ENCODE peak calls at places on chromosomes 4 and X, in five cellular contexts. One of them, this sample, is unnamed.
A peak's percentile ranks its signal among the peaks of the same experiment; 100 is the strongest.

GRCh38 chr4:138414202-138414601 is 172.1 kb upstream of the SLC7A11 start:
- DNase-seq in AG09309: no peak
- DNase-seq in epithelial cell of esophagus: no peak
- DNase-seq in choroid plexus epithelial cell: peak; percentile 32
- DNase-seq in fibroblast of pulmonary artery: no peak
- DNase-seq in this sample: no peak

GRCh38 chrX:154733072-154733425 is 17.8 kb downstream of the GAB3 start:
- DNase-seq in epithelial cell of esophagus: peak; percentile 27
- DNase-seq in choroid plexus epithelial cell: no peak
- DNase-seq in fibroblast of pulmonary artery: no peak
- DNase-seq in AG09309: no peak
- DNase-seq in this sample: no peak

GRCh38 chr4:39759569-39759968 is 61.6 kb downstream of the UBE2K start:
- DNase-seq in choroid plexus epithelial cell: no peak
- DNase-seq in fibroblast of pulmonary artery: no peak
- DNase-seq in AG09309: no peak
- DNase-seq in epithelial cell of esophagus: peak; percentile 53
- DNase-seq in this sample: no peak

GRCh38 chrX:17415242-17415815 is 40.3 kb downstream of the NHS start:
- DNase-seq in choroid plexus epithelial cell: no peak
- DNase-seq in AG09309: no peak
- DNase-seq in epithelial cell of esophagus: no peak
- DNase-seq in fibroblast of pulmonary artery: no peak
- DNase-seq in this sample: no peak

GRCh38 chr4:10639100-10639499 is 45.5 kb downstream of the CLNK start:
- DNase-seq in fibroblast of pulmonary artery: no peak
- DNase-seq in epithelial cell of esophagus: peak; percentile 82
- DNase-seq in choroid plexus epithelial cell: no peak
- DNase-seq in AG09309: no peak
- DNase-seq in this sample: no peak

GRCh38 chr4:30968926-30969325 is 248.8 kb downstream of the PCDH7 start:
- DNase-seq in epithelial cell of esophagus: no peak
- DNase-seq in AG09309: no peak
- DNase-seq in choroid plexus epithelial cell: no peak
- DNase-seq in fibroblast of pulmonary artery: no peak
- DNase-seq in this sample: no peak

GRCh38 chrX:152945021-152945979 is 47.4 kb downstream of the ZNF185 start:
- DNase-seq in choroid plexus epithelial cell: no peak
- DNase-seq in fibroblast of pulmonary artery: no peak
- DNase-seq in AG09309: no peak
- DNase-seq in epithelial cell of esophagus: no peak
- DNase-seq in this sample: no peak

GRCh38 chrX:35016051-35016450 is 73.5 kb downstream of the FAM47B start:
- DNase-seq in epithelial cell of esophagus: no peak
- DNase-seq in choroid plexus epithelial cell: peak; percentile 7
- DNase-seq in fibroblast of pulmonary artery: no peak
- DNase-seq in AG09309: no peak
- DNase-seq in this sample: no peak

GRCh38 chr4:25702848-25703247 is 47.2 kb downstream of the SLC34A2 start:
- DNase-seq in AG09309: peak; percentile 43
- DNase-seq in fibroblast of pulmonary artery: peak; percentile 72
- DNase-seq in epithelial cell of esophagus: no peak
- DNase-seq in choroid plexus epithelial cell: peak; percentile 76
- DNase-seq in this sample: no peak

GRCh38 chr4:3045500-3045850 is 28.9 kb downstream of the HTT-AS start:
- DNase-seq in epithelial cell of esophagus: no peak
- DNase-seq in fibroblast of pulmonary artery: peak; percentile 65
- DNase-seq in choroid plexus epithelial cell: peak; percentile 85
- DNase-seq in AG09309: peak; percentile 74
- DNase-seq in this sample: no peak

GRCh38 chr4:72525938-72526337 is 43.1 kb downstream of the ADAMTS3 start:
- DNase-seq in choroid plexus epithelial cell: peak; percentile 89
- DNase-seq in epithelial cell of esophagus: no peak
- DNase-seq in fibroblast of pulmonary artery: peak; percentile 93
- DNase-seq in AG09309: peak; percentile 20
- DNase-seq in this sample: no peak
- TF ChIP-seq CTCF in choroid plexus epithelial cell: no peak
- TF ChIP-seq CTCF in epithelial cell of esophagus: no peak
- TF ChIP-seq CTCF in fibroblast of pulmonary artery: no peak
- TF ChIP-seq CTCF in AG09309: no peak
- TF ChIP-seq CTCF in this sample: no peak

GRCh38 chrX:39008554-39008953 is 207.3 kb downstream of the MID1IP1 start:
- DNase-seq in choroid plexus epithelial cell: no peak
- DNase-seq in fibroblast of pulmonary artery: no peak
- DNase-seq in AG09309: no peak
- DNase-seq in epithelial cell of esophagus: peak; percentile 26
- DNase-seq in this sample: no peak
- TF ChIP-seq CTCF in choroid plexus epithelial cell: no peak
- TF ChIP-seq CTCF in fibroblast of pulmonary artery: no peak
- TF ChIP-seq CTCF in AG09309: no peak
- TF ChIP-seq CTCF in epithelial cell of esophagus: no peak
- TF ChIP-seq CTCF in this sample: no peak

DNA sequence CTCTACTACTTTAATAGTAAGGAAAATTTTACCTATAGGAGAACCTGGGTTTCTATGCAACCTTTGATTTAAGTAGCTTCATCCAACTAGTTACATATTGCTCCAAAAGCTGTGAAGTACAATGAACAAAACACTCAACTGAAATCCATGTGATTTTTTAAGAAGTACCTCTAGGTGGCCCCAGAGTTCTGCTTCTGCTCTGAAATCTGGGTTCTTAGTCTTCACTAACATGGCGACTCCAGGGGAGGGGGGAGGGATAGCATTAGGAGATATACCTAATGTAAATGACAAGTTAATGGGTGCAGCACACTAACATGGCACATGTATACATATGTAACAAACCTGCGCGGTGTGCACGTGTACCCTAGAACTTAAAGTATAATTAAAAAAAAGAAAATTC is 73.4 kb upstream of the MAGEB2 start:
- DNase-seq in choroid plexus epithelial cell: peak; percentile 74
- DNase-seq in fibroblast of pulmonary artery: peak; percentile 58
- DNase-seq in AG09309: no peak
- DNase-seq in epithelial cell of esophagus: peak; percentile 36
- DNase-seq in this sample: peak; percentile 44
- TF ChIP-seq CTCF in choroid plexus epithelial cell: peak; percentile 54
- TF ChIP-seq CTCF in fibroblast of pulmonary artery: peak; percentile 40
- TF ChIP-seq CTCF in AG09309: peak; percentile 7
- TF ChIP-seq CTCF in epithelial cell of esophagus: peak; percentile 25
- TF ChIP-seq CTCF in this sample: peak; percentile 52

GRCh38 chrX:107825698-107826285 is at the start of gene MID2:
- DNase-seq in epithelial cell of esophagus: peak; percentile 78
- DNase-seq in fibroblast of pulmonary artery: peak; percentile 43
- DNase-seq in AG09309: no peak
- DNase-seq in choroid plexus epithelial cell: peak; percentile 58
- DNase-seq in this sample: peak; percentile 16

GRCh38 chrX:107829880-107830279 is 4.2 kb downstream of the MID2 start:
- DNase-seq in fibroblast of pulmonary artery: no peak
- DNase-seq in choroid plexus epithelial cell: no peak
- DNase-seq in AG09309: no peak
- DNase-seq in epithelial cell of esophagus: no peak
- DNase-seq in this sample: no peak

GRCh38 chrX:107826286-107827136 is 845 bp downstream of the MID2 start:
- DNase-seq in AG09309: no peak
- DNase-seq in fibroblast of pulmonary artery: peak; percentile 66
- DNase-seq in choroid plexus epithelial cell: peak; percentile 56
- DNase-seq in epithelial cell of esophagus: peak; percentile 33
- DNase-seq in this sample: peak; percentile 31

GRCh38 chrX:107827852-107828251 is 2.2 kb downstream of the MID2 start:
- DNase-seq in epithelial cell of esophagus: peak; percentile 19
- DNase-seq in fibroblast of pulmonary artery: no peak
- DNase-seq in AG09309: no peak
- DNase-seq in choroid plexus epithelial cell: no peak
- DNase-seq in this sample: no peak

DNA sequence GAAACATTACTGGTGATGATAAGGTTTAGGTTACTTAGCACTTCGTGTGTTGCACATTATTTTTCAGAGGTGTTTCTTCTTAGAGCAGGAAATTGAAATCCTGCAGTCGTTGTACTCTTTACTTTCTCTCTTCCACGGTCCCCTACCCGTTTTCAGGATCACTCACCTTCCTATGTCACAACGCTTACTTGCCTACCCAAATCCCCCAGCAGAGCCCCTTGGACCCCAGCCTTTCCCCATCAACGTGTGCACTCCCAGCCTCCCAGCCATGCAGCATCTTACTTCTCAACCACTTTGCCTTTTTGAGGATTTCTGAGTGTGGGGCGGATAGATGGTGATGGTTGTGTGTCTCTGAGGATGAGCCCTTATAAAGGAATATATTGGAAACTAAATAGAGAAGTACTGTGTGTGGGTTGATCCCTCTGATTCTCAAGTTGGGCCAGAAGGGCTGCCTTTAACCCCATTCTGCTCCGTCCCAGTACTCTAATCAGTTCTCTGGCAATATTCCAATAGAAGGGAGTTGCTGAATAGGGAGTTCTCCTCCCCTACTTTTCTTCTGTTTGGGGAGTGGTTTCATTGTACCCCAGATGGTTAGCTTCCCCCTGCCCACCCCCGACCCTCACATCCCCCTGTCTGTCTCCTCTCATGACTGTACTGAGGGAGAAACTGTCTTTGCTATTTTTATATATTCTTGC is 1.6 kb downstream of the MID2 start:
- DNase-seq in epithelial cell of esophagus: no peak
- DNase-seq in choroid plexus epithelial cell: no peak
- DNase-seq in fibroblast of pulmonary artery: peak; percentile 21
- DNase-seq in AG09309: no peak
- DNase-seq in this sample: no peak
- TF ChIP-seq CTCF in epithelial cell of esophagus: no peak
- TF ChIP-seq CTCF in choroid plexus epithelial cell: no peak
- TF ChIP-seq CTCF in fibroblast of pulmonary artery: no peak
- TF ChIP-seq CTCF in AG09309: no peak
- TF ChIP-seq CTCF in this sample: no peak

DNA sequence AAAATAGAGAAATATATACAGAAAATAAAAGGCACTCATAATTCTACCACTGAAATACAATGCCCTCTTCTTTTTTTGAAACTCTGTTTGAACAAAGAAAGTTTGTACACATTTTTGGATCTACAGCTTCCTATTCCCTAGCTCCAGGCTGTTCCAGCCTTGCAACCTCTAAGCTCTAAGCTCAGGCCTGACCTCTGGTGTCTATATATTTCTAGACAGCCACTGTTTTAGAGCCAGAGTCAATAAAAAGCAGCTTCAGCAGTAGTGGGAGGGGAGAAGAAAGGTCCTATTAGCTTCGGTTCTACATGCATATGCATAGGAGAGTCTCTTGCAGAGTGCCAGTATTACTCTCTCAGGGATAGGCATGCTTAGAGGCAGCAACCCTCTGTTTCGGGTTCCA is 39.7 kb downstream of the CLDN2 start:
- DNase-seq in AG09309: no peak
- DNase-seq in choroid plexus epithelial cell: peak; percentile 72
- DNase-seq in epithelial cell of esophagus: peak; percentile 21
- DNase-seq in fibroblast of pulmonary artery: peak; percentile 54
- DNase-seq in this sample: no peak
- TF ChIP-seq CTCF in AG09309: peak; percentile 39
- TF ChIP-seq CTCF in choroid plexus epithelial cell: peak; percentile 65
- TF ChIP-seq CTCF in epithelial cell of esophagus: peak; percentile 13
- TF ChIP-seq CTCF in fibroblast of pulmonary artery: peak; percentile 44
- TF ChIP-seq CTCF in this sample: no peak

GRCh38 chr4:142886566-142886965 is 40.5 kb upstream of the INPP4B start:
- DNase-seq in AG09309: no peak
- DNase-seq in fibroblast of pulmonary artery: no peak
- DNase-seq in choroid plexus epithelial cell: no peak
- DNase-seq in epithelial cell of esophagus: no peak
- DNase-seq in this sample: no peak

GRCh38 chr4:142881331-142881730 is 35.2 kb upstream of the INPP4B start:
- DNase-seq in fibroblast of pulmonary artery: no peak
- DNase-seq in choroid plexus epithelial cell: no peak
- DNase-seq in epithelial cell of esophagus: peak; percentile 36
- DNase-seq in AG09309: no peak
- DNase-seq in this sample: no peak

GRCh38 chr4:142883433-142883832 is 37.3 kb upstream of the INPP4B start:
- DNase-seq in epithelial cell of esophagus: peak; percentile 12
- DNase-seq in fibroblast of pulmonary artery: no peak
- DNase-seq in choroid plexus epithelial cell: peak; percentile 28
- DNase-seq in AG09309: no peak
- DNase-seq in this sample: no peak
- TF ChIP-seq CTCF in epithelial cell of esophagus: peak; percentile 16
- TF ChIP-seq CTCF in fibroblast of pulmonary artery: peak; percentile 25
- TF ChIP-seq CTCF in choroid plexus epithelial cell: peak; percentile 47
- TF ChIP-seq CTCF in AG09309: peak; percentile 40
- TF ChIP-seq CTCF in this sample: peak; percentile 31

DNA sequence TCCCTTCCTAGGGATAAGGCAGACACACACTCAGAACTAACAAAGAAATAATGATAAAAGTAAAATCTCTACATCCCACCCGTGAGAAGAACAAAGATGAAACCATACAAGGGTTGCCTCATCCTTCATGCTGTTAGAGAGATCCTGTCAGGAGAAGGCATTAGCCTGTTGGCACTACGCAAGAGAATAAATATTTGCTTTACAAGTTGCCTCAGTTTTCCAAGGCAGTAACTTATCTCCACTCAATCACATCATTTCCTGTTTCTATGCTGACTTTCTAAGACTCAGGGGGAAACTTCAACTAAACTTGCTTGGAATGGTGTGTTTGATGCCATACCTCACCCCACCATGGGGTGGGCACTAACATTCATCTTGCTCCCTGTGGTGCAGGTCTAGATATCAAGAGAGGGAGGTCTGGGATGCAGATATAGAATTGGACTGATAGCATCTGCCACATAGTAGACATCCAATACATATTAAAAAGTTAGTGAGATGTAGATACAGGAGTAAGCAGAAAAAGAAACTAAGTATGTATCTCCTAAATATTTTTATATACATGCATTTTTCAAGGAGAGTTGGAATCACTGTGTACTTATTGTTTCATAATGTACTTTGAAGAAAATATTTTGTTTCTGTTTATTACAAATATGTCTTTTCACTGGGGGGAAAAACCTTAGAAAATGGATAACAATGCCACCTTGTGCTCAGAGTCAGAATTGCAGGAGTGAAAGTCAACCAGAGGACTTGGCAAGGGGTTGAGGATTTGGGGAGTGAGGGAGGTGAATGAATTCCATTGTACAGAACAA is 57.2 kb upstream of the BEX4 start:
- DNase-seq in fibroblast of pulmonary artery: peak; percentile 71
- DNase-seq in AG09309: no peak
- DNase-seq in epithelial cell of esophagus: peak; percentile 33
- DNase-seq in choroid plexus epithelial cell: peak; percentile 61
- DNase-seq in this sample: peak; percentile 41
- TF ChIP-seq CTCF in fibroblast of pulmonary artery: peak; percentile 69
- TF ChIP-seq CTCF in AG09309: peak; percentile 76
- TF ChIP-seq CTCF in epithelial cell of esophagus: peak; percentile 66
- TF ChIP-seq CTCF in choroid plexus epithelial cell: peak; percentile 68
- TF ChIP-seq CTCF in this sample: peak; percentile 69

DNA sequence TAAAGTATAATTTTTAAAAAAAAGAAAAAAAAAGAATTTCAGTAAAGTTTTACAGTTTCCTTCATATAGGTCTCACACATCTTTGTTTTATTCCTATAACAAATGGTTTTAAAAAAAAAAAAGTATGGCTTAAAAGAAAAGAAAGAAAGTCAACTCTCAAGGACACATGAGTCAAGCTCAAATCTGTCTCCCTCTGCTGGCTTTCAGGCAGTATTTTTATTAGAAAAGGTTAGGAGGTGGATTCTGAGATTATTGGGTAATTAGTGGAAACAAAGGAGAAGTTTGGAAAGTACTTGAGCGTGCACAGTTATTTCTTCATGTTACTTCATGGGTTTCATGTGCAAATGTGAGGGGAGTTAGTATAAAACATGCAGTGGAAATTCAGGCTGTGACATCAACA is 36.6 kb upstream of the BTC start:
- DNase-seq in epithelial cell of esophagus: no peak
- DNase-seq in fibroblast of pulmonary artery: peak; percentile 10
- DNase-seq in choroid plexus epithelial cell: peak; percentile 15
- DNase-seq in AG09309: no peak
- DNase-seq in this sample: no peak
- TF ChIP-seq CTCF in epithelial cell of esophagus: no peak
- TF ChIP-seq CTCF in fibroblast of pulmonary artery: peak; percentile 39
- TF ChIP-seq CTCF in choroid plexus epithelial cell: peak; percentile 53
- TF ChIP-seq CTCF in AG09309: peak; percentile 10
- TF ChIP-seq CTCF in this sample: peak; percentile 9

GRCh38 chr4:7381221-7381889 is 53.4 kb downstream of the PSAPL1 start:
- DNase-seq in AG09309: no peak
- DNase-seq in epithelial cell of esophagus: no peak
- DNase-seq in choroid plexus epithelial cell: no peak
- DNase-seq in fibroblast of pulmonary artery: no peak
- DNase-seq in this sample: no peak
- TF ChIP-seq CTCF in AG09309: no peak
- TF ChIP-seq CTCF in epithelial cell of esophagus: no peak
- TF ChIP-seq CTCF in choroid plexus epithelial cell: no peak
- TF ChIP-seq CTCF in fibroblast of pulmonary artery: no peak
- TF ChIP-seq CTCF in this sample: no peak

This sample was measured in GM13977.